ENCODE peak calls at places on chromosomes 4 and X, in seven cellular contexts. K is SK-N-SH, Y is HepG2, S is K562, V is HCT116, L is GM12878, T is H1. W is an unnamed sample.
A peak's percentile ranks its signal among the peaks of the same experiment; 100 is the strongest.

GRCh38 chrX:143634373-143634685 is 1.6 kb downstream of the SLITRK4 start:
- DNase-seq in K (no peak), Y (no peak), S (no peak), V (no peak), L (no peak), T (no peak), W (peak; percentile 27)

GRCh38 chrX:33171071-33171470 is 40.3 kb downstream of the DMD start:
- DNase-seq in K (no peak), Y (no peak), S (no peak), V (no peak), L (no peak), T (no peak), W (no peak)

GRCh38 chr4:157023941-157024340 is 52.0 kb upstream of the GLRB start:
- DNase-seq in K (no peak), Y (no peak), S (no peak), V (no peak), L (no peak), T (no peak), W (no peak)

GRCh38 chr4:73045894-73046293 is 23.6 kb downstream of the COX18 start:
- DNase-seq in K (no peak), Y (no peak), S (no peak), V (no peak), L (no peak), T (no peak), W (no peak)

GRCh38 chr4:76407440-76408119 is 13.4 kb downstream of the CCDC158 start:
- DNase-seq in K (no peak), Y (no peak), S (no peak), V (no peak), L (no peak), T (no peak), W (no peak)

GRCh38 chrX:47218920-47219815 is 687 bp downstream of the CDK16 start:
- DNase-seq in K (peak; percentile 71), Y (no peak), S (peak; percentile 68), V (no peak), L (no peak), T (peak; percentile 55), W (no peak)

GRCh38 chrX:32644476-32644875 is 566.9 kb downstream of the DMD start:
- DNase-seq in K (no peak), Y (no peak), S (no peak), V (no peak), L (no peak), T (no peak), W (no peak)

GRCh38 chr4:119525005-119525749 is 103.4 kb downstream of the PDE5A start:
- DNase-seq in K (no peak), Y (peak; percentile 81), S (no peak), V (no peak), L (no peak), T (no peak), W (peak; percentile 2)

GRCh38 chr4:121785479-121785878 is 15.6 kb upstream of the EXOSC9 start:
- DNase-seq in K (no peak), Y (no peak), S (no peak), V (no peak), L (no peak), T (no peak), W (peak; percentile 19)

GRCh38 chr4:144355809-144356757 is 215.6 kb upstream of the GYPA start:
- DNase-seq in K (no peak), Y (peak; percentile 3), S (peak; percentile 11), V (peak; percentile 67), L (peak; percentile 51), T (no peak), W (no peak)

GRCh38 chrX:34426334-34426733 is 230.8 kb downstream of the TMEM47 start:
- DNase-seq in K (no peak), Y (no peak), S (no peak), V (no peak), L (no peak), T (no peak), W (peak; percentile 67)

GRCh38 chr4:181176306-181176705 is 1066.9 kb upstream of the TENM3 start:
- DNase-seq in K (no peak), Y (no peak), S (no peak), V (no peak), L (no peak), T (no peak), W (no peak)

GRCh38 chrX:56728321-56728720 is 722 bp upstream of the NBDY start:
- DNase-seq in K (no peak), Y (no peak), S (no peak), V (no peak), L (no peak), T (no peak), W (no peak)

GRCh38 chr4:80249144-80249543 is 17.3 kb upstream of the FGF5 start:
- DNase-seq in K (no peak), Y (no peak), S (no peak), V (no peak), L (no peak), T (no peak), W (no peak)

GRCh38 chrX:38800981-38801845 is at the start of gene MID1IP1:
- DNase-seq in K (peak; percentile 85), Y (peak; percentile 81), S (peak; percentile 96), V (peak; percentile 77), L (no peak), T (peak; percentile 83), W (peak; percentile 90)

GRCh38 chr4:140326395-140326993 is 47.0 kb upstream of the SCOC start:
- DNase-seq in K (peak; percentile 54), Y (peak; percentile 15), S (peak; percentile 22), V (peak; percentile 33), L (no peak), T (no peak), W (peak; percentile 30)

GRCh38 chr4:47490550-47490949 is 5.5 kb downstream of the ATP10D start:
- DNase-seq in K (peak; percentile 16), Y (peak; percentile 21), S (peak; percentile 12), V (peak; percentile 36), L (no peak), T (no peak), W (peak; percentile 39)

GRCh38 chr4:141851246-141851891 is 215.0 kb downstream of the IL15 start:
- DNase-seq in K (no peak), Y (no peak), S (no peak), V (no peak), L (no peak), T (no peak), W (no peak)

GRCh38 chr4:147814334-147814733 is 82.4 kb downstream of the ARHGAP10 start:
- DNase-seq in K (no peak), Y (no peak), S (no peak), V (no peak), L (no peak), T (no peak), W (no peak)

GRCh38 chr4:183495182-183495581 is 9.7 kb upstream of the ING2 start:
- DNase-seq in K (no peak), Y (no peak), S (no peak), V (no peak), L (no peak), T (no peak), W (no peak)

GRCh38 chr4:6527259-6527658 is 47.7 kb upstream of the MAN2B2 start:
- DNase-seq in K (no peak), Y (no peak), S (no peak), V (no peak), L (no peak), T (no peak), W (no peak)

GRCh38 chr4:78863254-78863869 is 75.9 kb downstream of the PAQR3 start:
- DNase-seq in K (no peak), Y (no peak), S (no peak), V (no peak), L (peak; percentile 28), T (no peak), W (no peak)

GRCh38 chrX:18227458-18227857 is 6.8 kb upstream of the BEND2 start:
- DNase-seq in K (no peak), Y (no peak), S (no peak), V (no peak), L (no peak), T (no peak), W (no peak)

GRCh38 chr4:24840826-24841587 is 45.6 kb downstream of the SOD3 start:
- DNase-seq in K (no peak), Y (no peak), S (no peak), V (no peak), L (no peak), T (no peak), W (no peak)

GRCh38 chr4:62771656-62772557 is 1571.8 kb downstream of the ADGRL3 start:
- DNase-seq in K (no peak), Y (no peak), S (no peak), V (no peak), L (no peak), T (peak; percentile 42), W (no peak)

GRCh38 chrX:107686792-107687191 is 58.5 kb downstream of the PRPS1 start:
- DNase-seq in K (no peak), Y (no peak), S (no peak), V (no peak), L (no peak), T (no peak), W (no peak)

GRCh38 chr4:4408132-4408523 is 21.2 kb downstream of the NSG1 start:
- DNase-seq in K (no peak), Y (no peak), S (no peak), V (no peak), L (no peak), T (no peak), W (no peak)

GRCh38 chr4:120084327-120084726 is 17.7 kb upstream of the MAD2L1 start:
- DNase-seq in K (no peak), Y (no peak), S (no peak), V (no peak), L (no peak), T (no peak), W (no peak)

GRCh38 chrX:1392376-1393130 is 640 bp upstream of the SLC25A6 start:
- DNase-seq in K (peak; percentile 81), Y (no peak), S (peak; percentile 46), V (no peak), L (no peak), T (no peak), W (peak; percentile 83)

GRCh38 chrX:13463608-13464007 is 105.8 kb upstream of the EGFL6 start:
- DNase-seq in K (no peak), Y (no peak), S (no peak), V (no peak), L (no peak), T (no peak), W (no peak)
- TF ChIP-seq JUND in K (no peak), Y (no peak), S (no peak), V (no peak), L (no peak), T (no peak), W (no peak)

DNA sequence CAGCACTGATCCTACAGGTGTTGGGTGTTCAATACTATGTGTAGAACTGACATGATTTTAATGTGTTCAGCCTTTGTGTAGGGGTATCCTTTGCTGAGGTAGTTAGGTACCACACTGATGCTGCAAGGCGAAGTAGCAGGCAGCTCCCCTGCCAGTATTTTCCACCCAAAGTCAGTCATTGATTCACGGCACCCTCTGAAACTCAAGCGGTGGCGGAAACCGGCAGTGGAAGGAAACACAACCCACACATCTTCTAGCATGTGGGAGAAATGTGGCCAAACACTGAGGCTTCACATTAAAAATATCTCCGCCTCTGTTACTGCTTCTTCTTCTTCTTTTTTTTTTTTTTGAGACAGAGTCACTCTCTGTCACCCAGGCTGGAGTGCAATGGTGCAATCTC is 126.3 kb downstream of the AASDH start:
- DNase-seq in K (no peak), Y (no peak), S (no peak), V (no peak), L (peak; percentile 2), T (no peak), W (no peak)
- TF ChIP-seq JUND in K (no peak), Y (no peak), S (no peak), V (no peak), L (no peak), T (no peak), W (no peak)

GRCh38 chr4:9999956-10000551 is 21.2 kb downstream of the SLC2A9 start:
- DNase-seq in K (no peak), Y (no peak), S (no peak), V (no peak), L (no peak), T (no peak), W (no peak)
- TF ChIP-seq JUND in K (no peak), Y (no peak), S (no peak), V (no peak), L (no peak), T (no peak), W (no peak)

GRCh38 chr4:58809366-58809765 is 1699.2 kb upstream of the IGFBP7 start:
- DNase-seq in K (no peak), Y (no peak), S (no peak), V (no peak), L (no peak), T (no peak), W (no peak)
- TF ChIP-seq JUND in K (no peak), Y (no peak), S (no peak), V (no peak), L (no peak), T (no peak), W (no peak)

W was measured in T47D.